ENCODE peak calls at places on chromosomes 11 and 22, in eight cellular contexts. X is SK-N-SH, P is transverse colon, D is tibial nerve, I is sigmoid colon, G is stomach, O is K562, V is ovary. C is an unnamed sample.

GRCh38 chr22:46794067-46794466 is 31.6 kb downstream of the TBC1D22A start:
- DNase-seq in X (no peak), V (no peak), D (no peak), O (no peak), P (no peak), G (peak; percentile 9), I (peak; percentile 40), C (no peak)

GRCh38 chr11:86719781-86720463 is 47.5 kb upstream of the ME3 start:
- DNase-seq in D (no peak), O (no peak), I (no peak), V (no peak), X (no peak), G (no peak), P (no peak), C (peak; percentile 56)

GRCh38 chr22:38435010-38435409 is 20.0 kb downstream of the KCNJ4 start:
- DNase-seq in O (no peak), X (no peak), V (no peak), G (no peak), I (no peak), P (no peak), D (no peak), C (no peak)

GRCh38 chr11:64383580-64383979 is 24.6 kb downstream of the RPS6KA4 start:
- DNase-seq in V (no peak), P (no peak), G (no peak), D (no peak), I (no peak), X (no peak), O (no peak), C (no peak)

GRCh38 chr22:49765091-49765771 is 62.4 kb downstream of the BRD1 start:
- DNase-seq in P (peak; percentile 6), I (peak; percentile 47), X (peak; percentile 19), O (no peak), V (peak; percentile 14), G (peak; percentile 16), D (no peak), C (no peak)

GRCh38 chr11:31803813-31804438 is 7.2 kb downstream of the PAX6 start:
- DNase-seq in X (peak; percentile 24), O (no peak), I (no peak), V (no peak), P (no peak), D (peak; percentile 1), G (no peak), C (no peak)

GRCh38 chr11:17547051-17547577 is at the start of gene OTOG:
- DNase-seq in O (peak; percentile 32), V (no peak), G (no peak), P (no peak), I (no peak), X (peak; percentile 42), D (no peak), C (no peak)

GRCh38 chr22:22928666-22929380 is 41.2 kb downstream of the IGLL5 start:
- DNase-seq in I (no peak), O (peak; percentile 58), P (peak; percentile 78), D (no peak), G (peak; percentile 38), V (no peak), X (no peak), C (no peak)

GRCh38 chr11:129911298-129911697 is 15.9 kb upstream of the NFRKB start:
- DNase-seq in I (no peak), X (no peak), P (no peak), D (no peak), O (no peak), V (no peak), G (no peak), C (no peak)

GRCh38 chr11:20599424-20600346 is at the start of gene SLC6A5:
- DNase-seq in D (no peak), O (peak; percentile 50), I (no peak), G (no peak), V (no peak), X (no peak), P (no peak), C (peak; percentile 36)
- TF ChIP-seq EP300 in D (no peak), O (no peak), I (no peak), G (no peak), V (no peak), X (no peak), P (no peak), C (no peak)

DNA sequence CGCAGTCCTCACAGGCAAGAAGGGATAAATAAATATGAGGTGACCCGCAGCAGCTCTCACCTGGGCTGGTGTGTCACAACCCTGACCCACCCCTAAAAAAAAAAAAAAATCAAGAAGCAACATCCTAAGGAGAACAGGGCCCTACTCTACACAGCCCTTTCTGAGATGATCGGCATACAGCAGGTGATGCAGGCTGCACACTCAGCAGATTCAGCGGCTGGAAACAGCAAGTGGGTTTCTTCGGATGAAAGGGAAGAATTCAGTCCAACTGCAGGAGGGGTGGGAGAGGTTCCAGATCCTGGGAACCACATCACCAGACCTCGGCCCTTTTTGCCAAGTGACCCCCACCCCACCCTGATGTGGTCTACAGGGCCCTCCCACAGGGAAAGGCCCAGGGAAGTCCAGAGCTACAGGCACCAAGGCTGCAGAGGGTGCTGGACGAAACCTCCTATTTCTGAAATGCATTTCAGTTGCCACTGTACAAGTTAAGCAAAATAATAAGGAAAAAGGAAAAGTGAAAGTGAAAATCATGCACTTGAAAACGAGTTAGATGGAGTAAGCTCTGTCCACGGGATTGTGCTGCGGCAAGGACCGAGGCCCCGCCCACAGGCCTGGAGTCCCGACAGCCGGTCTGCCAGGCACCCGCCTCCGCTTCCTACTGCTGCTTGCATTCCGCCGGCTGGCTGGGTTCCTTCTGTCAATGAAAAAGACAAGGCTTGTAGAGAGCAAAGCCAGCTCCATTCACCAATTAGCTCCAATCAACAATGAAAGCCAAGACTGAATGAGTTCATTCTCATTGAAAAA is 15.9 kb upstream of the PHLDA2 start:
- DNase-seq in I (peak; percentile 95), V (peak; percentile 87), X (peak; percentile 85), O (no peak), D (peak; percentile 84), G (peak; percentile 90), P (peak; percentile 86), C (no peak)
- TF ChIP-seq EP300 in I (no peak), V (no peak), X (no peak), O (no peak), D (peak; percentile 72), G (no peak), P (no peak), C (no peak)

GRCh38 chr11:35133656-35134055 is 5.3 kb upstream of the CD44 start:
- DNase-seq in X (no peak), I (no peak), P (no peak), D (no peak), O (no peak), G (no peak), V (no peak), C (no peak)
- TF ChIP-seq EP300 in X (no peak), I (no peak), P (no peak), D (no peak), O (no peak), G (no peak), V (no peak), C (no peak)

GRCh38 chr11:12826441-12826840 is 152.2 kb downstream of the TEAD1 start:
- DNase-seq in G (no peak), P (no peak), I (no peak), O (no peak), D (no peak), X (no peak), V (no peak), C (no peak)

GRCh38 chr11:12829131-12829530 is 154.9 kb downstream of the TEAD1 start:
- DNase-seq in D (no peak), I (no peak), G (no peak), V (no peak), O (no peak), X (no peak), P (no peak), C (no peak)

GRCh38 chr11:12827369-12827768 is 153.1 kb downstream of the TEAD1 start:
- DNase-seq in G (no peak), P (no peak), I (no peak), D (no peak), O (no peak), V (no peak), X (no peak), C (no peak)

GRCh38 chr11:12829536-12830314 is 155.5 kb downstream of the TEAD1 start:
- DNase-seq in X (no peak), V (no peak), G (no peak), I (no peak), P (no peak), D (no peak), O (no peak), C (no peak)

GRCh38 chr11:12827929-12828812 is 153.9 kb downstream of the TEAD1 start:
- DNase-seq in O (no peak), D (no peak), I (no peak), G (peak; percentile 56), X (no peak), V (no peak), P (peak; percentile 57), C (peak; percentile 59)
- TF ChIP-seq EP300 in O (no peak), D (peak; percentile 95), I (no peak), G (no peak), X (no peak), V (no peak), P (no peak), C (no peak)

GRCh38 chr11:118291453-118291852 is 13.1 kb upstream of the CD3E start:
- DNase-seq in I (no peak), X (no peak), D (no peak), P (no peak), V (no peak), O (no peak), G (no peak), C (no peak)
- TF ChIP-seq EP300 in I (no peak), X (no peak), D (no peak), P (no peak), V (no peak), O (no peak), G (no peak), C (no peak)

C was measured in A549.